ENCODE peak calls at places on chromosomes 13 and 19, in five cellular contexts. I is GM12864, N is lower lobe of right lung, V is SW480, M is natural killer cell. H is an unnamed sample.

GRCh38 chr19:18464646-18465045 is 26.7 kb upstream of the ISYNA1 start:
- DNase-seq in I (no peak), N (peak), V (no peak), M (no peak), H (peak)

GRCh38 chr19:5115771-5116202 is 146.9 kb downstream of the KDM4B start:
- DNase-seq in I (no peak), N (no peak), V (no peak), M (no peak), H (peak)

GRCh38 chr19:50377051-50377441 is 789 bp downstream of the NR1H2 start:
- DNase-seq in I (no peak), N (no peak), V (peak), M (peak), H (peak)

GRCh38 chr19:9674669-9675357 is at the start of gene ZNF562:
- DNase-seq in I (peak), N (peak), V (peak), M (peak), H (peak)

GRCh38 chr19:39677931-39678889 is 22.5 kb downstream of the LGALS16 start:
- DNase-seq in I (no peak), N (peak), V (peak), M (no peak), H (peak)

GRCh38 chr19:11457115-11457514 is 21.7 kb downstream of the PRKCSH start:
- DNase-seq in I (no peak), N (no peak), V (no peak), M (no peak), H (no peak)

GRCh38 chr19:46442808-46443450 is 14.2 kb upstream of the PNMA8C start:
- DNase-seq in I (no peak), N (no peak), V (no peak), M (no peak), H (no peak)

GRCh38 chr13:33194820-33195692 is 90.5 kb downstream of the STARD13 start:
- DNase-seq in I (peak), N (no peak), V (no peak), M (no peak), H (peak)

GRCh38 chr13:31859546-31859945 is 120.2 kb downstream of the RXFP2 start:
- DNase-seq in I (no peak), N (no peak), V (no peak), M (no peak), H (no peak)

GRCh38 chr19:16002985-16003384 is 54.2 kb downstream of the OR10H4 start:
- DNase-seq in I (no peak), N (no peak), V (no peak), M (no peak), H (no peak)

GRCh38 chr19:10639836-10640235 is 14.3 kb upstream of the ILF3 start:
- DNase-seq in I (no peak), N (no peak), V (no peak), M (no peak), H (no peak)

GRCh38 chr19:30107351-30107750 is 165.3 kb downstream of the URI1 start:
- DNase-seq in I (no peak), N (no peak), V (no peak), M (no peak), H (no peak)

GRCh38 chr19:1609680-1610474 is 4.6 kb upstream of the UQCR11 start:
- DNase-seq in I (no peak), N (no peak), V (no peak), M (no peak), H (no peak)

GRCh38 chr19:46990998-46991676 is 28.5 kb upstream of the NPAS1 start:
- DNase-seq in I (peak), N (peak), V (peak), M (peak), H (peak)

GRCh38 chr13:74270018-74270417 is 135.8 kb upstream of the KLF12 start:
- DNase-seq in I (no peak), N (no peak), V (no peak), M (no peak), H (no peak)